ENCODE peak calls at places on chromosome 20, in five cellular contexts. O is posterior vena cava, C is NCI-H774, G is frontal cortex, R is 8988T. J is an unnamed sample.

GRCh38 chr20:22385602-22386299 is 198.6 kb downstream of the FOXA2 start:
- DNase-seq in G (no peak), R (no peak), C (peak), O (no peak), J (peak)

GRCh38 chr20:62044671-62045070 is 21.0 kb downstream of the TAF4 start:
- DNase-seq in R (no peak), O (no peak), C (no peak), G (no peak), J (no peak)

GRCh38 chr20:56343861-56344381 is 14.9 kb upstream of the FAM210B start:
- DNase-seq in O (peak), R (no peak), G (no peak), C (no peak), J (no peak)

GRCh38 chr20:1267161-1267560 is 1.1 kb downstream of the SNPH start:
- DNase-seq in G (no peak), C (no peak), O (no peak), R (no peak), J (no peak)

GRCh38 chr20:13333793-13334192 is 112.7 kb downstream of the ISM1 start:
- DNase-seq in R (no peak), C (peak), G (no peak), O (no peak), J (no peak)

GRCh38 chr20:53652090-53652858 is 58.6 kb upstream of the ZNF217 start:
- DNase-seq in R (no peak), O (no peak), C (no peak), G (no peak), J (peak)

GRCh38 chr20:60694763-60695162 is 557.3 kb upstream of the CDH4 start:
- DNase-seq in C (no peak), G (no peak), R (no peak), O (no peak), J (no peak)

GRCh38 chr20:47557218-47557617 is 55.5 kb downstream of the NCOA3 start:
- DNase-seq in G (no peak), C (no peak), R (no peak), O (no peak), J (no peak)

GRCh38 chr20:38159539-38159938 is 5.5 kb downstream of the TGM2 start:
- DNase-seq in O (no peak), G (no peak), R (no peak), C (no peak), J (no peak)

GRCh38 chr20:35006009-35006408 is 50.3 kb downstream of the MYH7B start:
- DNase-seq in C (no peak), G (no peak), R (no peak), O (peak), J (no peak)

GRCh38 chr20:4130404-4131189 is 115.2 kb upstream of the RNF24 start:
- DNase-seq in G (no peak), R (no peak), C (no peak), O (no peak), J (no peak)

GRCh38 chr20:63448050-63448449 is 24.4 kb downstream of the KCNQ2 start:
- DNase-seq in R (no peak), G (no peak), C (no peak), O (no peak), J (no peak)